ENCODE peak calls at places on chromosomes 1 and 21, in nine cellular contexts. T is HCT116; P is kidney; V is naive thymus-derived CD4-positive, alpha-beta T cell; R is activated T-cell treated with anti-CD3 and anti-CD28 coated beads, Interleukin-2, amount 50 U/mL, for 72 hours; E is effector memory CD4-positive, alpha-beta T cell; Z is RWPE1; N is dorsolateral prefrontal cortex; F is tibial artery. I is an unnamed sample.

GRCh38 chr1:21212126-21212525 is 35.4 kb upstream of the EIF4G3 start:
- DNase-seq in T (no peak), P (no peak), V (no peak), R (no peak), E (no peak), Z (no peak), N (no peak), F (no peak), I (no peak)

GRCh38 chr21:19540287-19540686 is 1136.7 kb upstream of the TMPRSS15 start:
- DNase-seq in T (no peak), P (no peak), V (no peak), R (no peak), E (no peak), Z (no peak), N (no peak), F (no peak), I (no peak)

GRCh38 chr1:119737040-119737682 is 25.4 kb downstream of the PHGDH start:
- DNase-seq in T (no peak), P (peak), V (no peak), R (no peak), E (no peak), Z (no peak), N (peak), F (peak), I (no peak)

GRCh38 chr21:45255381-45256020 is 32.2 kb downstream of the POFUT2 start:
- DNase-seq in T (peak), P (peak), V (no peak), R (peak), E (no peak), Z (peak), N (no peak), F (peak), I (no peak)

GRCh38 chr1:38741341-38741740 is 118.2 kb downstream of the RRAGC start:
- DNase-seq in T (no peak), P (peak), V (no peak), R (no peak), E (no peak), Z (no peak), N (no peak), F (no peak), I (no peak)

GRCh38 chr1:75953461-75953860 is 21.3 kb upstream of the ASB17 start:
- DNase-seq in T (no peak), P (no peak), V (no peak), R (no peak), E (no peak), Z (no peak), N (no peak), F (no peak), I (no peak)

GRCh38 chr1:2481885-2482284 is 5.8 kb downstream of the PLCH2 start:
- DNase-seq in T (no peak), P (peak), V (no peak), R (no peak), E (no peak), Z (peak), N (no peak), F (no peak), I (no peak)

GRCh38 chr1:69611316-69611715 is 43.6 kb downstream of the LRRC7 start:
- DNase-seq in T (no peak), P (no peak), V (no peak), R (no peak), E (no peak), Z (no peak), N (no peak), F (no peak), I (no peak)

GRCh38 chr1:240122639-240123604 is 31.2 kb downstream of the FMN2 start:
- DNase-seq in T (no peak), P (no peak), V (no peak), R (no peak), E (no peak), Z (no peak), N (peak), F (no peak), I (no peak)

GRCh38 chr1:167003711-167004110 is 14.6 kb downstream of the MAEL start:
- DNase-seq in T (no peak), P (no peak), V (no peak), R (no peak), E (no peak), Z (no peak), N (no peak), F (no peak), I (no peak)

GRCh38 chr1:47787560-47787959 is 209.6 kb downstream of the TRABD2B start:
- DNase-seq in T (no peak), P (no peak), V (no peak), R (no peak), E (no peak), Z (no peak), N (no peak), F (no peak), I (no peak)

GRCh38 chr1:193358419-193358818 is 172.0 kb upstream of the B3GALT2 start:
- DNase-seq in T (no peak), P (no peak), V (no peak), R (no peak), E (no peak), Z (no peak), N (no peak), F (no peak), I (no peak)

GRCh38 chr1:156476501-156477298 is 23.9 kb downstream of the MEF2D start:
- DNase-seq in T (no peak), P (peak), V (no peak), R (peak), E (no peak), Z (no peak), N (no peak), F (peak), I (no peak)

GRCh38 chr21:20270365-20271055 is 727.7 kb upstream of the NCAM2 start:
- DNase-seq in T (no peak), P (no peak), V (no peak), R (no peak), E (no peak), Z (no peak), N (no peak), F (no peak), I (no peak)

GRCh38 chr1:175341631-175342429 is 149.3 kb upstream of the KIAA0040 start:
- DNase-seq in T (no peak), P (no peak), V (no peak), R (no peak), E (no peak), Z (no peak), N (no peak), F (no peak), I (no peak)

GRCh38 chr1:2607681-2608041 is 21.1 kb downstream of the PRXL2B start:
- DNase-seq in T (no peak), P (peak), V (no peak), R (no peak), E (no peak), Z (no peak), N (no peak), F (no peak), I (no peak)

GRCh38 chr1:182917386-182917785 is 35.6 kb downstream of the SHCBP1L start:
- DNase-seq in T (no peak), P (no peak), V (no peak), R (no peak), E (no peak), Z (no peak), N (no peak), F (no peak), I (no peak)

GRCh38 chr1:111538343-111539035 is 35.1 kb upstream of the ADORA3 start:
- DNase-seq in T (no peak), P (no peak), V (no peak), R (peak), E (no peak), Z (no peak), N (no peak), F (no peak), I (no peak)

GRCh38 chr1:36762174-36762573 is 272.1 kb downstream of the GRIK3 start:
- DNase-seq in T (no peak), P (no peak), V (no peak), R (no peak), E (no peak), Z (no peak), N (no peak), F (no peak), I (peak)

GRCh38 chr1:23224721-23225648 is 7.7 kb upstream of the HTR1D start:
- DNase-seq in T (no peak), P (peak), V (no peak), R (no peak), E (no peak), Z (peak), N (no peak), F (no peak), I (no peak)

GRCh38 chr1:224047538-224047937 is 66.4 kb upstream of the FBXO28 start:
- DNase-seq in T (no peak), P (no peak), V (no peak), R (no peak), E (no peak), Z (no peak), N (no peak), F (no peak), I (no peak)

I was measured in lower leg skin.